ENCODE peak calls at places on chromosomes 12 and 14, in ten cellular contexts. A is NT2/D1, Z is foreskin keratinocyte, F is AG08396, S is astrocyte of the spinal cord, I is midbrain, E is dorsolateral prefrontal cortex, K is posterior cingulate gyrus, T is NCI-H1417, Y is ELF-1. C is an unnamed sample.

GRCh38 chr12:19799216-19799615 is 359.9 kb downstream of the AEBP2 start:
- DNase-seq in A (no peak), S (peak; percentile 88), T (no peak), Y (no peak), Z (no peak), I (no peak), E (no peak), K (no peak), F (no peak), C (no peak)

GRCh38 chr14:95463173-95463901 is 53.1 kb downstream of the SYNE3 start:
- DNase-seq in Z (no peak), S (no peak), F (no peak), I (no peak), A (no peak), Y (no peak), E (no peak), K (no peak), T (peak; percentile 29), C (peak; percentile 46)

GRCh38 chr14:23751591-23751990 is 115.4 kb downstream of the DHRS2 start:
- DNase-seq in K (no peak), Y (no peak), S (no peak), F (no peak), I (no peak), A (no peak), E (no peak), Z (peak; percentile 23), T (no peak), C (no peak)

GRCh38 chr14:44812672-44813071 is 149.1 kb downstream of the KLHL28 start:
- DNase-seq in T (no peak), I (no peak), E (no peak), F (no peak), Z (no peak), S (no peak), A (no peak), Y (no peak), K (no peak), C (no peak)

GRCh38 chr12:115857160-115857920 is 420.2 kb downstream of the MED13L start:
- DNase-seq in I (no peak), S (no peak), Y (no peak), K (no peak), F (no peak), Z (no peak), E (no peak), T (no peak), A (no peak), C (no peak)

GRCh38 chr12:114933428-114934160 is 249.6 kb upstream of the TBX3 start:
- DNase-seq in F (peak; percentile 84), K (no peak), S (peak; percentile 95), I (no peak), E (no peak), A (no peak), Z (peak; percentile 68), T (no peak), Y (peak; percentile 67), C (no peak)

GRCh38 chr14:75934998-75935628 is 46.7 kb downstream of the TGFB3 start:
- DNase-seq in Z (no peak), S (no peak), E (no peak), T (peak; percentile 26), K (no peak), F (no peak), A (no peak), Y (no peak), I (peak; percentile 81), C (no peak)

GRCh38 chr12:62001424-62001823 is 258.8 kb upstream of the USP15 start:
- DNase-seq in Z (no peak), T (no peak), E (no peak), F (no peak), I (no peak), S (no peak), A (no peak), K (no peak), Y (no peak), C (no peak)

GRCh38 chr14:22671622-22672021 is 27.5 kb upstream of the OR6J1 start:
- DNase-seq in Z (no peak), E (no peak), F (no peak), S (no peak), T (no peak), Y (no peak), K (no peak), A (no peak), I (no peak), C (no peak)

GRCh38 chr14:68771631-68772030 is 21.2 kb downstream of the ZFP36L1 start:
- DNase-seq in K (no peak), F (no peak), Y (no peak), T (no peak), I (no peak), Z (no peak), A (no peak), S (no peak), E (no peak), C (no peak)

GRCh38 chr12:79422060-79422812 is 268.5 kb downstream of the PAWR start:
- DNase-seq in F (no peak), Y (no peak), Z (no peak), E (no peak), K (no peak), I (no peak), A (no peak), T (no peak), S (peak; percentile 62), C (no peak)

GRCh38 chr12:32025906-32026305 is 66.7 kb downstream of the RESF1 start:
- DNase-seq in Y (no peak), S (no peak), A (no peak), T (no peak), F (no peak), K (no peak), I (no peak), Z (no peak), E (no peak), C (peak; percentile 20)

GRCh38 chr14:85439696-85440328 is 90.1 kb upstream of the FLRT2 start:
- DNase-seq in S (peak; percentile 44), E (no peak), A (no peak), F (peak; percentile 24), K (no peak), I (no peak), T (no peak), Y (no peak), Z (peak; percentile 95), C (no peak)

GRCh38 chr12:124334976-124335375 is 40.1 kb downstream of the RFLNA start:
- DNase-seq in I (no peak), S (no peak), Z (no peak), E (no peak), K (no peak), F (no peak), T (no peak), A (no peak), Y (no peak), C (no peak)

GRCh38 chr12:77559400-77560074 is 271.2 kb upstream of the NAV3 start:
- DNase-seq in Y (no peak), E (no peak), F (no peak), Z (no peak), I (no peak), T (no peak), A (no peak), K (no peak), S (no peak), C (no peak)

GRCh38 chr12:93379432-93380308 is 1.9 kb downstream of the NUDT4 start:
- DNase-seq in T (no peak), S (peak; percentile 39), A (no peak), Z (no peak), K (no peak), Y (no peak), F (no peak), I (peak; percentile 43), E (no peak), C (no peak)

GRCh38 chr12:106766393-106766826 is 8.1 kb upstream of the RIC8B start:
- DNase-seq in Z (no peak), E (no peak), T (no peak), I (peak; percentile 44), S (peak; percentile 43), K (no peak), Y (no peak), A (no peak), F (no peak), C (no peak)

GRCh38 chr12:110872100-110872499 is 25.3 kb downstream of the CCDC63 start:
- DNase-seq in A (no peak), I (no peak), E (no peak), Z (no peak), K (no peak), T (no peak), Y (no peak), F (no peak), S (no peak), C (no peak)

C was measured in CD4-positive, alpha-beta T cell.